ENCODE peak calls at places on chromosomes 16 and 17, in five cellular contexts. Q, O, I, B and F are unnamed samples.

GRCh38 chr17:83084214-83084613 is 4.8 kb downstream of the METRNL start:
- DNase-seq in Q (no peak), O (no peak), I (no peak), B (no peak), F (no peak)

GRCh38 chr16:73916839-73917594 is 379.6 kb upstream of the PSMD7 start:
- DNase-seq in Q (no peak), O (no peak), I (no peak), B (no peak), F (no peak)

GRCh38 chr16:31382485-31383161 is 10.5 kb upstream of the ITGAD start:
- DNase-seq in Q (peak; percentile 31), O (peak; percentile 47), I (no peak), B (peak; percentile 67), F (peak; percentile 74)

GRCh38 chr16:23026777-23027362 is 122.4 kb downstream of the USP31 start:
- DNase-seq in Q (peak; percentile 34), O (peak; percentile 67), I (peak; percentile 5), B (no peak), F (peak; percentile 3)

GRCh38 chr16:89574681-89575246 is 794 bp upstream of the CPNE7 start:
- DNase-seq in Q (peak; percentile 41), O (peak; percentile 93), I (peak; percentile 72), B (peak; percentile 51), F (peak; percentile 73)

GRCh38 chr16:84448444-84448843 is 56.0 kb downstream of the MEAK7 start:
- DNase-seq in Q (no peak), O (no peak), I (no peak), B (no peak), F (no peak)

GRCh38 chr16:72997141-72997542 is 50.8 kb downstream of the ZFHX3 start:
- DNase-seq in Q (peak; percentile 54), O (peak; percentile 68), I (no peak), B (no peak), F (no peak)

GRCh38 chr17:47719411-47720152 is 13.5 kb upstream of the TBX21 start:
- DNase-seq in Q (peak; percentile 63), O (peak; percentile 83), I (peak; percentile 71), B (no peak), F (peak; percentile 63)

GRCh38 chr17:28492352-28493310 is 13.5 kb upstream of the FOXN1 start:
- DNase-seq in Q (peak; percentile 91), O (peak; percentile 11), I (no peak), B (no peak), F (no peak)
- TF ChIP-seq CTCF in Q (no peak), O (no peak), I (no peak), B (no peak), F (no peak)

GRCh38 chr17:77409282-77410161 is 268.8 kb downstream of the SEC14L1 start:
- DNase-seq in Q (peak; percentile 62), O (peak; percentile 90), I (peak; percentile 77), B (peak; percentile 73), F (no peak)
- H3K4me3 ChIP-seq in Q (no peak overlapping the region), O (no peak overlapping the region), I (no peak overlapping the region), B (no peak overlapping the region), F (no peak overlapping the region)

GRCh38 chr16:66662445-66663194 is 33.9 kb downstream of the CMTM4 start:
- DNase-seq in Q (peak; percentile 24), O (peak; percentile 75), I (peak; percentile 51), B (no peak), F (peak; percentile 24)
- TF ChIP-seq CTCF in Q (peak; percentile 39), O (peak; percentile 63), I (peak; percentile 69), B (peak; percentile 43), F (peak; percentile 28)

GRCh38 chr17:73863761-73864535 is 219.7 kb upstream of the SDK2 start:
- DNase-seq in Q (no peak), O (no peak), I (no peak), B (no peak), F (no peak)
- H3K4me3 ChIP-seq in Q (no peak overlapping the region), O (no peak overlapping the region), I (no peak overlapping the region), B (no peak overlapping the region), F (no peak overlapping the region)

GRCh38 chr17:68432086-68432864 is 25.0 kb downstream of the WIPI1 start:
- DNase-seq in Q (no peak), O (no peak), I (no peak), B (no peak), F (no peak)

GRCh38 chr17:68433211-68433610 is 24.1 kb downstream of the WIPI1 start:
- DNase-seq in Q (no peak), O (no peak), I (no peak), B (no peak), F (no peak)

GRCh38 chr17:68429881-68430280 is 27.4 kb downstream of the WIPI1 start:
- DNase-seq in Q (no peak), O (no peak), I (no peak), B (no peak), F (no peak)

GRCh38 chr17:68431045-68431608 is 26.2 kb downstream of the WIPI1 start:
- DNase-seq in Q (no peak), O (no peak), I (no peak), B (no peak), F (no peak)

GRCh38 chr17:68431661-68432071 is 25.6 kb downstream of the WIPI1 start:
- DNase-seq in Q (no peak), O (peak; percentile 59), I (peak; percentile 30), B (no peak), F (peak; percentile 62)
- TF ChIP-seq CTCF in Q (no peak), O (peak; percentile 33), I (peak; percentile 37), B (peak; percentile 28), F (peak; percentile 32)